ENCODE peak calls at places on chromosomes 2 and 18, in seven cellular contexts. One of them, this sample, is unnamed.

GRCh38 chr2:48482774-48483173 is 47.2 kb upstream of the STON1 start:
- DNase-seq in ELF-1: no peak
- DNase-seq in spleen: no peak
- DNase-seq in WTC11: no peak
- DNase-seq in renal cortical epithelial cell: no peak
- DNase-seq in CD4-positive, alpha-beta T cell: no peak
- DNase-seq in astrocyte of the spinal cord: peak
- DNase-seq in this sample: no peak

GRCh38 chr2:861655-862355 is 88.8 kb upstream of the SNTG2 start:
- DNase-seq in ELF-1: no peak
- DNase-seq in spleen: no peak
- DNase-seq in WTC11: no peak
- DNase-seq in renal cortical epithelial cell: no peak
- DNase-seq in CD4-positive, alpha-beta T cell: no peak
- DNase-seq in astrocyte of the spinal cord: no peak
- DNase-seq in this sample: no peak

GRCh38 chr2:65742977-65743376 is 310.6 kb upstream of the SPRED2 start:
- DNase-seq in ELF-1: no peak
- DNase-seq in spleen: no peak
- DNase-seq in WTC11: no peak
- DNase-seq in renal cortical epithelial cell: no peak
- DNase-seq in CD4-positive, alpha-beta T cell: no peak
- DNase-seq in astrocyte of the spinal cord: no peak
- DNase-seq in this sample: no peak

GRCh38 chr18:59748628-59749360 is 51.6 kb upstream of the CCBE1 start:
- DNase-seq in ELF-1: no peak
- DNase-seq in spleen: no peak
- DNase-seq in WTC11: no peak
- DNase-seq in renal cortical epithelial cell: peak
- DNase-seq in CD4-positive, alpha-beta T cell: no peak
- DNase-seq in astrocyte of the spinal cord: peak
- DNase-seq in this sample: no peak

GRCh38 chr2:240259201-240259923 is 118.9 kb upstream of the OTOS start:
- DNase-seq in ELF-1: peak
- DNase-seq in spleen: peak
- DNase-seq in WTC11: no peak
- DNase-seq in renal cortical epithelial cell: no peak
- DNase-seq in CD4-positive, alpha-beta T cell: no peak
- DNase-seq in astrocyte of the spinal cord: no peak
- DNase-seq in this sample: peak

GRCh38 chr2:157784169-157784822 is 91.8 kb downstream of the ACVR1 start:
- DNase-seq in ELF-1: peak
- DNase-seq in spleen: no peak
- DNase-seq in WTC11: peak
- DNase-seq in renal cortical epithelial cell: peak
- DNase-seq in CD4-positive, alpha-beta T cell: no peak
- DNase-seq in astrocyte of the spinal cord: peak
- DNase-seq in this sample: peak

GRCh38 chr2:121446647-121447241 is 83.9 kb upstream of the RNU4ATAC start:
- DNase-seq in ELF-1: no peak
- DNase-seq in spleen: no peak
- DNase-seq in WTC11: no peak
- DNase-seq in renal cortical epithelial cell: no peak
- DNase-seq in CD4-positive, alpha-beta T cell: no peak
- DNase-seq in astrocyte of the spinal cord: no peak
- DNase-seq in this sample: no peak

GRCh38 chr2:225725726-225726125 is 326.2 kb downstream of the NYAP2 start:
- DNase-seq in ELF-1: no peak
- DNase-seq in spleen: no peak
- DNase-seq in WTC11: no peak
- DNase-seq in renal cortical epithelial cell: no peak
- DNase-seq in CD4-positive, alpha-beta T cell: no peak
- DNase-seq in astrocyte of the spinal cord: peak
- DNase-seq in this sample: no peak

GRCh38 chr2:46979611-46980010 is 64.0 kb upstream of the MCFD2 start:
- DNase-seq in ELF-1: no peak
- DNase-seq in spleen: peak
- DNase-seq in WTC11: no peak
- DNase-seq in renal cortical epithelial cell: no peak
- DNase-seq in CD4-positive, alpha-beta T cell: no peak
- DNase-seq in astrocyte of the spinal cord: no peak
- DNase-seq in this sample: no peak

GRCh38 chr18:70044626-70045025 is 97.0 kb upstream of the CD226 start:
- DNase-seq in ELF-1: no peak
- DNase-seq in spleen: no peak
- DNase-seq in WTC11: no peak
- DNase-seq in renal cortical epithelial cell: peak
- DNase-seq in CD4-positive, alpha-beta T cell: no peak
- DNase-seq in astrocyte of the spinal cord: peak
- DNase-seq in this sample: no peak

GRCh38 chr2:6975988-6976387 is 58.8 kb downstream of the RNF144A start:
- DNase-seq in ELF-1: no peak
- DNase-seq in spleen: no peak
- DNase-seq in WTC11: no peak
- DNase-seq in renal cortical epithelial cell: peak
- DNase-seq in CD4-positive, alpha-beta T cell: no peak
- DNase-seq in astrocyte of the spinal cord: peak
- DNase-seq in this sample: no peak

GRCh38 chr18:58726671-58727070 is 55.4 kb downstream of the MALT1 start:
- DNase-seq in ELF-1: no peak
- DNase-seq in spleen: no peak
- DNase-seq in WTC11: no peak
- DNase-seq in renal cortical epithelial cell: no peak
- DNase-seq in CD4-positive, alpha-beta T cell: no peak
- DNase-seq in astrocyte of the spinal cord: no peak
- DNase-seq in this sample: no peak

GRCh38 chr2:240392084-240392947 is 43.1 kb upstream of the GPC1 start:
- DNase-seq in ELF-1: peak
- DNase-seq in spleen: peak
- DNase-seq in WTC11: peak
- DNase-seq in renal cortical epithelial cell: no peak
- DNase-seq in CD4-positive, alpha-beta T cell: no peak
- DNase-seq in astrocyte of the spinal cord: peak
- DNase-seq in this sample: no peak

GRCh38 chr18:8933714-8934284 is 168.7 kb upstream of the NDUFV2 start:
- DNase-seq in ELF-1: no peak
- DNase-seq in spleen: no peak
- DNase-seq in WTC11: no peak
- DNase-seq in renal cortical epithelial cell: peak
- DNase-seq in CD4-positive, alpha-beta T cell: no peak
- DNase-seq in astrocyte of the spinal cord: peak
- DNase-seq in this sample: no peak

GRCh38 chr2:219944861-219945260 is 317.4 kb downstream of the SLC4A3 start:
- DNase-seq in ELF-1: no peak
- DNase-seq in spleen: no peak
- DNase-seq in WTC11: no peak
- DNase-seq in renal cortical epithelial cell: no peak
- DNase-seq in CD4-positive, alpha-beta T cell: no peak
- DNase-seq in astrocyte of the spinal cord: no peak
- DNase-seq in this sample: no peak

GRCh38 chr2:10341193-10341592 is 38.5 kb downstream of the HPCAL1 start:
- DNase-seq in ELF-1: no peak
- DNase-seq in spleen: peak
- DNase-seq in WTC11: no peak
- DNase-seq in renal cortical epithelial cell: no peak
- DNase-seq in CD4-positive, alpha-beta T cell: no peak
- DNase-seq in astrocyte of the spinal cord: no peak
- DNase-seq in this sample: no peak

GRCh38 chr18:24734058-24734457 is 273.6 kb downstream of the HRH4 start:
- DNase-seq in ELF-1: peak
- DNase-seq in spleen: no peak
- DNase-seq in WTC11: peak
- DNase-seq in renal cortical epithelial cell: no peak
- DNase-seq in CD4-positive, alpha-beta T cell: no peak
- DNase-seq in astrocyte of the spinal cord: no peak
- DNase-seq in this sample: no peak

GRCh38 chr2:168816369-168816768 is 13.9 kb downstream of the NOSTRIN start:
- DNase-seq in ELF-1: peak
- DNase-seq in spleen: no peak
- DNase-seq in WTC11: no peak
- DNase-seq in renal cortical epithelial cell: peak
- DNase-seq in CD4-positive, alpha-beta T cell: no peak
- DNase-seq in astrocyte of the spinal cord: peak
- DNase-seq in this sample: no peak

GRCh38 chr18:43158381-43158780 is 42.9 kb upstream of the RIT2 start:
- DNase-seq in ELF-1: no peak
- DNase-seq in spleen: no peak
- DNase-seq in WTC11: no peak
- DNase-seq in renal cortical epithelial cell: no peak
- DNase-seq in CD4-positive, alpha-beta T cell: no peak
- DNase-seq in astrocyte of the spinal cord: no peak
- DNase-seq in this sample: no peak

GRCh38 chr2:134705861-134706586 is 12.8 kb downstream of the TMEM163 start:
- DNase-seq in ELF-1: peak
- DNase-seq in spleen: no peak
- DNase-seq in WTC11: peak
- DNase-seq in renal cortical epithelial cell: no peak
- DNase-seq in CD4-positive, alpha-beta T cell: no peak
- DNase-seq in astrocyte of the spinal cord: no peak
- DNase-seq in this sample: no peak

GRCh38 chr2:37773354-37773753 is 101.9 kb upstream of the CDC42EP3 start:
- DNase-seq in ELF-1: no peak
- DNase-seq in spleen: no peak
- DNase-seq in WTC11: no peak
- DNase-seq in renal cortical epithelial cell: no peak
- DNase-seq in CD4-positive, alpha-beta T cell: no peak
- DNase-seq in astrocyte of the spinal cord: no peak
- DNase-seq in this sample: no peak

GRCh38 chr18:59669872-59670657 is 27.2 kb downstream of the CCBE1 start:
- DNase-seq in ELF-1: no peak
- DNase-seq in spleen: no peak
- DNase-seq in WTC11: no peak
- DNase-seq in renal cortical epithelial cell: no peak
- DNase-seq in CD4-positive, alpha-beta T cell: no peak
- DNase-seq in astrocyte of the spinal cord: no peak
- DNase-seq in this sample: no peak

GRCh38 chr2:30481323-30481800 is 34.3 kb downstream of the LCLAT1 start:
- DNase-seq in ELF-1: no peak
- DNase-seq in spleen: no peak
- DNase-seq in WTC11: no peak
- DNase-seq in renal cortical epithelial cell: peak
- DNase-seq in CD4-positive, alpha-beta T cell: no peak
- DNase-seq in astrocyte of the spinal cord: no peak
- DNase-seq in this sample: peak

GRCh38 chr2:179172894-179173293 is 91.7 kb downstream of the SESTD1 start:
- DNase-seq in ELF-1: no peak
- DNase-seq in spleen: no peak
- DNase-seq in WTC11: no peak
- DNase-seq in renal cortical epithelial cell: no peak
- DNase-seq in CD4-positive, alpha-beta T cell: no peak
- DNase-seq in astrocyte of the spinal cord: no peak
- DNase-seq in this sample: no peak

GRCh38 chr2:20499387-20499786 is 52.5 kb downstream of the RHOB start:
- DNase-seq in ELF-1: no peak
- DNase-seq in spleen: no peak
- DNase-seq in WTC11: no peak
- DNase-seq in renal cortical epithelial cell: no peak
- DNase-seq in CD4-positive, alpha-beta T cell: no peak
- DNase-seq in astrocyte of the spinal cord: no peak
- DNase-seq in this sample: no peak

GRCh38 chr2:75309596-75310290 is 110.4 kb upstream of the TACR1 start:
- DNase-seq in ELF-1: no peak
- DNase-seq in spleen: no peak
- DNase-seq in WTC11: no peak
- DNase-seq in renal cortical epithelial cell: peak
- DNase-seq in CD4-positive, alpha-beta T cell: no peak
- DNase-seq in astrocyte of the spinal cord: peak
- DNase-seq in this sample: no peak

GRCh38 chr2:211014906-211015305 is 458.5 kb downstream of the CPS1 start:
- DNase-seq in ELF-1: no peak
- DNase-seq in spleen: no peak
- DNase-seq in WTC11: no peak
- DNase-seq in renal cortical epithelial cell: no peak
- DNase-seq in CD4-positive, alpha-beta T cell: no peak
- DNase-seq in astrocyte of the spinal cord: no peak
- DNase-seq in this sample: no peak

GRCh38 chr2:39484620-39485495 is 47.8 kb upstream of the MAP4K3 start:
- DNase-seq in ELF-1: no peak
- DNase-seq in spleen: no peak
- DNase-seq in WTC11: no peak
- DNase-seq in renal cortical epithelial cell: no peak
- DNase-seq in CD4-positive, alpha-beta T cell: no peak
- DNase-seq in astrocyte of the spinal cord: no peak
- DNase-seq in this sample: no peak

GRCh38 chr2:45275235-45275805 is 266.1 kb upstream of the SIX2 start:
- DNase-seq in ELF-1: peak
- DNase-seq in spleen: no peak
- DNase-seq in WTC11: no peak
- DNase-seq in renal cortical epithelial cell: peak
- DNase-seq in CD4-positive, alpha-beta T cell: no peak
- DNase-seq in astrocyte of the spinal cord: peak
- DNase-seq in this sample: no peak

GRCh38 chr2:11865820-11866219 is 119.4 kb downstream of the LPIN1 start:
- DNase-seq in ELF-1: no peak
- DNase-seq in spleen: peak
- DNase-seq in WTC11: no peak
- DNase-seq in renal cortical epithelial cell: no peak
- DNase-seq in CD4-positive, alpha-beta T cell: no peak
- DNase-seq in astrocyte of the spinal cord: no peak
- DNase-seq in this sample: no peak

GRCh38 chr2:33034784-33035183 is 88.0 kb downstream of the LTBP1 start:
- DNase-seq in ELF-1: no peak
- DNase-seq in spleen: no peak
- DNase-seq in WTC11: no peak
- DNase-seq in renal cortical epithelial cell: no peak
- DNase-seq in CD4-positive, alpha-beta T cell: no peak
- DNase-seq in astrocyte of the spinal cord: peak
- DNase-seq in this sample: no peak

GRCh38 chr2:70977605-70978205 is 725 bp upstream of the ANKRD53 start:
- DNase-seq in ELF-1: no peak
- DNase-seq in spleen: peak
- DNase-seq in WTC11: no peak
- DNase-seq in renal cortical epithelial cell: peak
- DNase-seq in CD4-positive, alpha-beta T cell: no peak
- DNase-seq in astrocyte of the spinal cord: peak
- DNase-seq in this sample: no peak

GRCh38 chr2:235171511-235172130 is 219.8 kb downstream of the SH3BP4 start:
- DNase-seq in ELF-1: peak
- DNase-seq in spleen: no peak
- DNase-seq in WTC11: no peak
- DNase-seq in renal cortical epithelial cell: peak
- DNase-seq in CD4-positive, alpha-beta T cell: no peak
- DNase-seq in astrocyte of the spinal cord: peak
- DNase-seq in this sample: no peak

GRCh38 chr18:76472811-76473210 is 22.2 kb downstream of the ZNF516 start:
- DNase-seq in ELF-1: no peak
- DNase-seq in spleen: no peak
- DNase-seq in WTC11: no peak
- DNase-seq in renal cortical epithelial cell: no peak
- DNase-seq in CD4-positive, alpha-beta T cell: no peak
- DNase-seq in astrocyte of the spinal cord: no peak
- DNase-seq in this sample: no peak

GRCh38 chr2:108184421-108184820 is 55.3 kb upstream of the SULT1C3 start:
- DNase-seq in ELF-1: no peak
- DNase-seq in spleen: no peak
- DNase-seq in WTC11: no peak
- DNase-seq in renal cortical epithelial cell: peak
- DNase-seq in CD4-positive, alpha-beta T cell: no peak
- DNase-seq in astrocyte of the spinal cord: peak
- DNase-seq in this sample: no peak

GRCh38 chr2:70708376-70709199 is 59.4 kb downstream of the ADD2 start:
- DNase-seq in ELF-1: no peak
- DNase-seq in spleen: no peak
- DNase-seq in WTC11: no peak
- DNase-seq in renal cortical epithelial cell: no peak
- DNase-seq in CD4-positive, alpha-beta T cell: no peak
- DNase-seq in astrocyte of the spinal cord: no peak
- DNase-seq in this sample: no peak

GRCh38 chr2:199716807-199717586 is 134.0 kb downstream of the FTCDNL1 start:
- DNase-seq in ELF-1: no peak
- DNase-seq in spleen: no peak
- DNase-seq in WTC11: no peak
- DNase-seq in renal cortical epithelial cell: peak
- DNase-seq in CD4-positive, alpha-beta T cell: no peak
- DNase-seq in astrocyte of the spinal cord: no peak
- DNase-seq in this sample: no peak

GRCh38 chr2:27453968-27454367 is 11.8 kb downstream of the KRTCAP3 start:
- DNase-seq in ELF-1: no peak
- DNase-seq in spleen: no peak
- DNase-seq in WTC11: no peak
- DNase-seq in renal cortical epithelial cell: no peak
- DNase-seq in CD4-positive, alpha-beta T cell: no peak
- DNase-seq in astrocyte of the spinal cord: no peak
- DNase-seq in this sample: no peak